ENCODE peak calls at places on chromosomes 6 and 20, in five cellular contexts. O is GM06990, J is MCF 10A, C is NAMALWA, N is gastrocnemius medialis. Y is an unnamed sample.

GRCh38 chr6:138485586-138486248 is 13.6 kb downstream of the NHSL1 start:
- DNase-seq in J (no peak), O (no peak), N (no peak), C (no peak), Y (no peak)

GRCh38 chr6:151327079-151327478 is 64.3 kb downstream of the ZBTB2 start:
- DNase-seq in C (no peak), O (no peak), J (no peak), N (no peak), Y (no peak)

GRCh38 chr6:84227044-84227433 is 404 bp downstream of the CEP162 start:
- DNase-seq in C (no peak), J (no peak), O (no peak), N (no peak), Y (no peak)

GRCh38 chr6:88477411-88477810 is 311.3 kb upstream of the CNR1 start:
- DNase-seq in C (peak), J (peak), N (no peak), O (no peak), Y (no peak)

GRCh38 chr6:36678488-36679042 is at the start of gene CDKN1A:
- DNase-seq in C (peak), N (peak), J (peak), O (peak), Y (peak)

GRCh38 chr6:16762547-16763477 is 1.6 kb upstream of the ATXN1 start:
- DNase-seq in C (peak), O (peak), N (peak), J (peak), Y (peak)

GRCh38 chr6:45681860-45682488 is 304.2 kb upstream of the SUPT3H start:
- DNase-seq in N (no peak), C (peak), O (peak), J (peak), Y (peak)

GRCh38 chr6:105711216-105711615 is 308.3 kb upstream of the PREP start:
- DNase-seq in O (no peak), J (no peak), C (no peak), N (no peak), Y (no peak)

GRCh38 chr20:12762725-12763124 is 246.0 kb upstream of the SPTLC3 start:
- DNase-seq in N (no peak), J (peak), C (no peak), O (no peak), Y (no peak)